ENCODE peak calls at places on chromosomes 12 and 14, in eight cellular contexts. D, H, V, M, Q, I, Z and J are unnamed samples.

GRCh38 chr14:102096569-102097188 is 9.8 kb upstream of the HSP90AA1 start:
- DNase-seq in D (peak), H (peak), V (peak), M (peak), Q (peak), I (peak), Z (peak), J (peak)

GRCh38 chr12:2166696-2167095 is 113.9 kb downstream of the CACNA1C start:
- DNase-seq in D (no peak), H (no peak), V (no peak), M (no peak), Q (no peak), I (no peak), Z (no peak), J (no peak)

GRCh38 chr12:107597695-107598410 is 87.7 kb upstream of the PWP1 start:
- DNase-seq in D (no peak), H (no peak), V (no peak), M (no peak), Q (no peak), I (no peak), Z (no peak), J (no peak)

GRCh38 chr12:115897718-115898117 is 379.8 kb downstream of the MED13L start:
- DNase-seq in D (no peak), H (peak), V (no peak), M (peak), Q (no peak), I (no peak), Z (no peak), J (no peak)

GRCh38 chr14:32469388-32470160 is 140.5 kb downstream of the AKAP6 start:
- DNase-seq in D (peak), H (peak), V (peak), M (peak), Q (no peak), I (peak), Z (peak), J (peak)

GRCh38 chr12:116666305-116666673 is 71.6 kb downstream of the SPRING1 start:
- DNase-seq in D (no peak), H (no peak), V (no peak), M (no peak), Q (no peak), I (no peak), Z (no peak), J (no peak)

GRCh38 chr14:22841769-22842168 is 5.4 kb downstream of the MMP14 start:
- DNase-seq in D (no peak), H (no peak), V (no peak), M (no peak), Q (no peak), I (no peak), Z (no peak), J (no peak)

GRCh38 chr12:57868870-57869609 is 22.5 kb upstream of the CTDSP2 start:
- DNase-seq in D (no peak), H (no peak), V (no peak), M (no peak), Q (no peak), I (peak), Z (no peak), J (no peak)

GRCh38 chr12:24191117-24191516 is 241.6 kb upstream of the SOX5 start:
- DNase-seq in D (no peak), H (no peak), V (peak), M (no peak), Q (no peak), I (peak), Z (no peak), J (no peak)

GRCh38 chr14:64444984-64445845 is 20.1 kb upstream of the AKAP5 start:
- DNase-seq in D (no peak), H (peak), V (peak), M (peak), Q (no peak), I (no peak), Z (no peak), J (peak)

GRCh38 chr12:4797096-4797495 is 76.9 kb downstream of the GALNT8 start:
- DNase-seq in D (no peak), H (no peak), V (peak), M (no peak), Q (no peak), I (no peak), Z (no peak), J (no peak)

GRCh38 chr12:47841910-47842309 is 22.2 kb upstream of the HDAC7 start:
- DNase-seq in D (no peak), H (no peak), V (no peak), M (no peak), Q (no peak), I (no peak), Z (no peak), J (no peak)

GRCh38 chr14:23376477-23377200 is at the start of gene CMTM5:
- DNase-seq in D (no peak), H (no peak), V (peak), M (no peak), Q (peak), I (peak), Z (no peak), J (no peak)

GRCh38 chr12:33589609-33590114 is 150.0 kb upstream of the SYT10 start:
- DNase-seq in D (no peak), H (no peak), V (peak), M (no peak), Q (no peak), I (peak), Z (no peak), J (no peak)

GRCh38 chr12:85733441-85733840 is 102.8 kb downstream of the RASSF9 start:
- DNase-seq in D (no peak), H (peak), V (no peak), M (peak), Q (no peak), I (no peak), Z (peak), J (no peak)

GRCh38 chr12:85733984-85734383 is 102.2 kb downstream of the RASSF9 start:
- DNase-seq in D (no peak), H (peak), V (no peak), M (peak), Q (no peak), I (no peak), Z (no peak), J (no peak)
- H3K4me2 ChIP-seq in D (no peak), H (peak), V (no peak), M (no peak), Q (no peak), I (no peak), Z (no peak), J (no peak)

DNA sequence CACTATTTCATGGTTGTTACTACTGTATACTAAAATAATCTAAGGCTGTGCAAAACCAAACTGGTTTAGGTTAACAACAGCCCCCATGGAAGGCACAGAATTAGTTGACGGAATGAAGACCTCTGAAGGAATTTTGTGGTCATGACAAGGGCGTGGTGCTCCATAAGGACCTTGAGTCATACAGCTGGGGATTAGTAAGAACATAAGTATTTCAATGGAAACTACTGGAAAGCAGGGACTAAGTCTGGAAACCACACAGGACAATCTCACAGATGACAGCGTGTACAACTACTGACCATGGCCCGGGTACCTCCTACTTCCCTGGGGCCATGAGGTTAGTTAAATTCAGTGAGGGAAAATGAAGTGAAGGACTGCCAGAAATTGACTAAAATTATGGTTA is 98.5 kb upstream of the PLEKHA5 start:
- DNase-seq in D (no peak), H (peak), V (peak), M (peak), Q (no peak), I (no peak), Z (peak), J (no peak)
- H3K4me2 ChIP-seq in D (no peak), H (peak), V (no peak), M (peak), Q (no peak), I (no peak), Z (peak), J (no peak)

GRCh38 chr14:31229638-31230229 is 22.1 kb upstream of the HECTD1 start:
- DNase-seq in D (no peak), H (peak), V (peak), M (peak), Q (peak), I (peak), Z (peak), J (no peak)
- H3K4me2 ChIP-seq in D (no peak), H (peak), V (no peak), M (peak), Q (peak), I (peak), Z (peak), J (no peak)

DNA sequence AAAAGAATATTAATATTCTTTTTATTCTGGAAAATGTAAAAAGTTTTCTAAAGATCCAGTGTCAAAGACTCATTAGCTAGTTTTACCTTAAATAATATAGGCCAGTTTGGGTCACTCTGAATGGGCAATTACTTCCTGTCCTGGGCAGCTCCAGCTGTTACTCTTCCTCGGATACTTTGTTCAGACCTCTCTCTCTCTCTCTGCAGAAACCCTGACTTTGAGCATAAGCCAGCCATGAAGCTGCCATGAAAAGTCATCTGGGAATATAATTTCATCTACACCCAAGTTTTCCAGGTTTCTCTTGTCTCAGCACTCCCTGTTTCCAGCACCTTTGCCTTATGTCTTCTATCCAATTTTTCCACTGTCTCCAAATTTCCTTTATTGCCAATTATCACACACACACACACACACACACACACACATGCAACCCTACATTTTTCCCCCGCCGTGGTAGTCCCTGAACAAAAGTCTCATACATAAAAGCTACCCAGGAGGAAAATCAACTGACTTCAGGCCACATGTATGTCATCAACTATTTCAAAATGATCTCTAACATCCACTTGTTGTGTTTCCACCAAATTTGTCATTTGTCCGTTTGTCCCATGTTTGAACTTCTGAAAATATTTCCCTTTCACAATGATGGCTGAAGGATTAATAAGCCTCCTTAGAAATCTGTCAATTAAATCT is 318.1 kb downstream of the SSPN start:
- DNase-seq in D (no peak), H (no peak), V (no peak), M (no peak), Q (no peak), I (no peak), Z (no peak), J (no peak)
- H3K4me2 ChIP-seq in D (no peak), H (no peak), V (no peak), M (no peak), Q (no peak), I (no peak), Z (no peak), J (no peak)

DNA sequence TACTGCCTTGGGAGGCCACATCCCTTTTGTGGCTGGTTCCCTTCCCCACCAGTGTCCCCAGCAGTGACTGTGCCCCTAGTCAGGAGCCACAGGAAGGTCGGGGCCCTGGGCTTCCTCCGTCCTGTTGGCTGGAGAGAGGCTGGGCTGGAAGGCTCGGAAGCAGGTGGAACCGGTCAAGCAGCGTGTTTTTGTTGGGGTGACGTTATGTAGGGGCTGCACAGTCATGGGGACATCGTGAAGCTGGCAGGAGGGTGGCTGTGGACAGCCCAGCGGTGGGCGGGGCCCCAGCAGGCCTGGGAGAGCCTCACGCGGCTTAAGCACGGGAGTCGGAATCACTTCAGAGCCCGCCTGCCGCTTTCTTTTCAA is 10.1 kb downstream of the XRCC3 start:
- DNase-seq in D (no peak), H (no peak), V (no peak), M (no peak), Q (no peak), I (no peak), Z (no peak), J (no peak)
- H3K4me2 ChIP-seq in D (no peak), H (no peak), V (no peak), M (no peak), Q (no peak), I (no peak), Z (no peak), J (no peak)